ENCODE peak calls at places on chromosomes 16 and 17, in seven cellular contexts. G is CD4-positive, alpha-beta T cell; A is PC-9; E is cardiac fibroblast; N is left ventricle myocardium inferior; F is testis; Q is neural crest cell. T is an unnamed sample.

GRCh38 chr16:18803569-18804462 is 2.5 kb upstream of the ARL6IP1 start:
- DNase-seq in E (peak), Q (no peak), N (no peak), F (no peak), A (no peak), G (no peak), T (peak)

GRCh38 chr16:51402239-51402638 is 251.2 kb upstream of the SALL1 start:
- DNase-seq in F (no peak), E (no peak), Q (no peak), N (no peak), A (no peak), G (no peak), T (no peak)

GRCh38 chr17:43952351-43952723 is 1.4 kb downstream of the PYY start:
- DNase-seq in E (no peak), F (peak), A (no peak), N (no peak), G (no peak), Q (no peak), T (no peak)

GRCh38 chr16:53664724-53665345 is 38.8 kb downstream of the RPGRIP1L start:
- DNase-seq in N (no peak), E (peak), A (no peak), Q (no peak), F (peak), G (no peak), T (peak)

GRCh38 chr17:38451030-38451839 is 23.0 kb downstream of the ARHGAP23 start:
- DNase-seq in F (no peak), E (peak), A (peak), Q (no peak), G (no peak), N (peak), T (peak)

GRCh38 chr17:1557355-1558095 is 5.1 kb downstream of the PITPNA start:
- DNase-seq in N (no peak), A (no peak), G (no peak), Q (no peak), E (peak), F (no peak), T (no peak)

GRCh38 chr17:48925991-48926342 is 17.8 kb downstream of the UBE2Z start:
- DNase-seq in F (no peak), A (no peak), E (no peak), G (no peak), Q (no peak), N (no peak), T (no peak)

GRCh38 chr17:73064084-73064938 is 28.2 kb downstream of the SLC39A11 start:
- DNase-seq in A (no peak), G (no peak), F (no peak), N (no peak), Q (no peak), E (no peak), T (no peak)

GRCh38 chr16:13403326-13403725 is 501.9 kb downstream of the SHISA9 start:
- DNase-seq in N (no peak), A (no peak), F (no peak), Q (no peak), G (no peak), E (no peak), T (no peak)

GRCh38 chr17:34503804-34504203 is 75.6 kb upstream of the TMEM132E start:
- DNase-seq in G (no peak), Q (no peak), F (peak), E (no peak), A (no peak), N (peak), T (no peak)

GRCh38 chr16:19542138-19542821 is 13.2 kb upstream of the VPS35L start:
- DNase-seq in A (no peak), F (no peak), Q (no peak), N (no peak), E (no peak), G (no peak), T (no peak)

GRCh38 chr17:14214271-14214670 is 22.4 kb downstream of the CDRT15 start:
- DNase-seq in A (no peak), G (no peak), F (no peak), E (no peak), Q (no peak), N (no peak), T (peak)

GRCh38 chr16:30731411-30731810 is 16.8 kb upstream of the PHKG2 start:
- DNase-seq in G (no peak), Q (no peak), A (no peak), N (no peak), E (no peak), F (no peak), T (no peak)

GRCh38 chr16:26795184-26795583 is 271.5 kb upstream of the C16orf82 start:
- DNase-seq in E (no peak), A (no peak), Q (peak), F (no peak), G (no peak), N (no peak), T (no peak)

GRCh38 chr16:80511824-80512223 is 29.0 kb upstream of the DYNLRB2 start:
- DNase-seq in F (no peak), G (no peak), N (no peak), Q (no peak), A (no peak), E (no peak), T (no peak)

GRCh38 chr16:67216612-67217490 is 10.1 kb upstream of the TMEM208 start:
- DNase-seq in Q (no peak), G (no peak), A (no peak), F (no peak), E (peak), N (peak), T (no peak)

GRCh38 chr16:23496826-23497542 is 13.3 kb downstream of the GGA2 start:
- DNase-seq in G (no peak), F (no peak), A (peak), N (no peak), E (peak), Q (no peak), T (peak)

GRCh38 chr17:21171309-21171922 is 42.5 kb downstream of the TMEM11 start:
- DNase-seq in E (no peak), N (no peak), A (no peak), Q (no peak), G (no peak), F (no peak), T (no peak)

GRCh38 chr17:59856859-59857794 is 35.6 kb downstream of the TUBD1 start:
- DNase-seq in E (peak), Q (no peak), N (no peak), F (no peak), A (no peak), G (no peak), T (no peak)

GRCh38 chr17:59863607-59864006 is 29.1 kb downstream of the TUBD1 start:
- DNase-seq in F (no peak), E (peak), A (no peak), G (no peak), Q (no peak), N (no peak), T (no peak)

GRCh38 chr17:59858167-59858790 is 34.5 kb downstream of the TUBD1 start:
- DNase-seq in F (no peak), E (peak), Q (no peak), G (no peak), A (no peak), N (no peak), T (peak)

GRCh38 chr17:59859444-59860025 is 33.2 kb downstream of the TUBD1 start:
- DNase-seq in F (no peak), G (no peak), A (no peak), N (no peak), Q (no peak), E (peak), T (peak)
- TF ChIP-seq CTCF in F (peak), G (peak), A (peak), N (peak), Q (peak), E (peak), T (peak)

GRCh38 chr17:28345420-28346198 is 10.0 kb downstream of the TNFAIP1 start:
- DNase-seq in N (peak), F (no peak), Q (no peak), E (peak), A (peak), G (no peak), T (peak)

GRCh38 chr17:28346199-28346580 is 10.6 kb downstream of the TNFAIP1 start:
- DNase-seq in F (no peak), Q (no peak), N (no peak), G (no peak), A (no peak), E (no peak), T (no peak)

GRCh38 chr17:28347261-28347891 is 10.0 kb downstream of the POLDIP2 start:
- DNase-seq in F (peak), E (peak), Q (no peak), G (no peak), N (no peak), A (peak), T (peak)

GRCh38 chr17:28348979-28349378 is 8.3 kb downstream of the POLDIP2 start:
- DNase-seq in Q (no peak), E (no peak), G (no peak), F (no peak), N (no peak), A (no peak), T (no peak)

DNA sequence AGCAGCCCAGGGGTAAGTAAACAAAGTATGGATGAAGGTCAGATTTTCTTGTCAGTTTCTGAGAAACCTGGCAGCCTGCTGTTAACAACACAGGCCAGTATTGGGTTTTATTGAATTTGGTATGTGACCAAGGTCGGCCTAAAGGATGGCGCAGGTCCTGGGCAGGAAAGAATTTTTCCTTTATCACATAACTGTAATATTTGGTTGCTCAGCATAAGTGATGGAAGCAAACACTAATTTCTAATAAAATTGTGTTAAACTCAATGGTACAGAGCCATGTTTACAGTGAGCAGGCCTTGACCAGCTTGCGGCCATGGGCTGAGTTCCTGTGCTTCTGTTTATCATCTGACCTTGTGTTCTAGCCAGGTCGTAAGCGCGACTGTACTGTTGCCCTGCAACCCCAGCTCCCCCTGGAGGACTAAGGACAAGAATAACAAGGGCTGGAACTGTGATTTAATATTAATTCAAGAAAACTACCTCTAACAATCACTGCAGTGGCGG is 10.5 kb downstream of the POLDIP2 start:
- DNase-seq in E (no peak), F (peak), G (no peak), A (no peak), Q (no peak), N (no peak), T (no peak)
- TF ChIP-seq CTCF in E (peak), F (peak), G (no peak), A (peak), Q (peak), N (peak), T (peak)

GRCh38 chr17:42111265-42111636 is 1.3 kb downstream of the DHX58 start:
- DNase-seq in N (no peak), A (no peak), Q (no peak), F (no peak), G (no peak), E (no peak), T (no peak)
- TF ChIP-seq CTCF in N (no peak), A (no peak), Q (no peak), F (no peak), G (no peak), E (no peak), T (no peak)

GRCh38 chr16:5918553-5919127 is 821.0 kb upstream of the EEF2KMT start:
- DNase-seq in F (no peak), Q (no peak), G (no peak), N (no peak), E (no peak), A (no peak), T (no peak)
- TF ChIP-seq CTCF in F (no peak), Q (peak), G (no peak), N (no peak), E (no peak), A (peak), T (no peak)

DNA sequence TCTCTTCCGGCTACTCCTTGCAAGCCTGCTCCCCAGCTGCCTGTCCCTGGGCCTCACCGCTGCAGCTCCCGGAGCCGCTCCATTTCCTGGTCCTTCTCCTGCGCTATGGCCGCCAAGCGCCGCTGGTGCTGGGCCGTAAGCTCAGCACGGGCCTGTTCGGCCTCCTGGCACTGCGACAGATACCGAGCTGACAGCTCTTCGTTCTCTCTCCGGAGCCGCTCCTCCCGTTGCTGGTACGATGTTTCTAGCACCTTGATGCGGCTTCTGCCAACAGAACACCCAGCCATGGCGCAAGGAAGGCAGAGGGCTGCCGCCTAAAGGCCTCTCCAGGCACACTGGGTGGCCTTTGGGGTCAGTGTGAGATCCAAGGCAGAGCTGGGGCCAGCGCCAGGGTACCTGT is 14.9 kb upstream of the MRPL38 start:
- DNase-seq in F (no peak), E (no peak), N (no peak), G (no peak), A (no peak), Q (no peak), T (no peak)
- TF ChIP-seq CTCF in F (no peak), E (no peak), N (no peak), G (no peak), A (no peak), Q (no peak), T (no peak)